ENCODE peak calls at places on chromosomes 12 and 14, in six cellular contexts. A, Y, F, U, C and E are unnamed samples.

GRCh38 chr12:2779281-2779680 is 15.5 kb upstream of the FKBP4 start:
- DNase-seq in U (no peak), C (no peak), A (no peak), Y (no peak), F (no peak), E (no peak)

GRCh38 chr14:71060274-71060673 is 153.0 kb downstream of the PCNX1 start:
- DNase-seq in U (no peak), F (no peak), C (no peak), Y (no peak), A (no peak), E (no peak)

GRCh38 chr12:6218526-6218925 is 18.3 kb downstream of the CD9 start:
- DNase-seq in Y (no peak), U (no peak), A (no peak), C (no peak), F (no peak), E (no peak)

GRCh38 chr14:64640839-64641238 is 63.4 kb upstream of the PLEKHG3 start:
- DNase-seq in U (no peak), A (no peak), F (no peak), C (no peak), Y (no peak), E (no peak)

GRCh38 chr14:97499790-97500481 is 702.8 kb downstream of the VRK1 start:
- DNase-seq in Y (no peak), F (no peak), U (no peak), C (no peak), A (no peak), E (no peak)

GRCh38 chr12:53160673-53161072 is 19.8 kb upstream of the ZNF740 start:
- DNase-seq in A (no peak), C (no peak), F (no peak), Y (no peak), U (no peak), E (no peak)

GRCh38 chr12:113174461-113175384 is 10.6 kb downstream of the DDX54 start:
- DNase-seq in A (peak), C (peak), Y (peak), F (peak), U (peak), E (peak)

GRCh38 chr14:19993438-19993837 is 8.5 kb upstream of the OR4Q2 start:
- DNase-seq in A (no peak), F (no peak), U (no peak), C (no peak), Y (no peak), E (no peak)

GRCh38 chr12:113413488-113413939 is 8.7 kb upstream of the SDSL start:
- DNase-seq in C (no peak), A (no peak), U (peak), Y (no peak), F (no peak), E (no peak)

GRCh38 chr12:90978117-90978770 is 23.3 kb upstream of the CCER1 start:
- DNase-seq in C (no peak), F (no peak), A (no peak), Y (peak), U (peak), E (peak)

GRCh38 chr12:7832059-7832696 is 40.5 kb downstream of the SLC2A14 start:
- DNase-seq in C (no peak), A (no peak), U (peak), Y (peak), F (no peak), E (peak)

GRCh38 chr12:71810905-71811304 is 28.7 kb upstream of the TBC1D15 start:
- DNase-seq in U (no peak), C (no peak), A (no peak), Y (no peak), F (no peak), E (no peak)

GRCh38 chr12:12887471-12887870 is 3.9 kb upstream of the GPRC5A start:
- DNase-seq in A (no peak), Y (no peak), C (no peak), U (no peak), F (no peak), E (no peak)

GRCh38 chr14:103198429-103199140 is 75.3 kb downstream of the TNFAIP2 start:
- DNase-seq in Y (no peak), F (no peak), A (no peak), C (no peak), U (peak), E (no peak)

GRCh38 chr12:49296836-49297694 is 2.1 kb downstream of the PRPH start:
- DNase-seq in C (no peak), Y (peak), A (no peak), U (no peak), F (peak), E (no peak)

GRCh38 chr14:93878871-93879270 is 48.3 kb upstream of the FAM181A start:
- DNase-seq in F (no peak), C (no peak), Y (no peak), A (no peak), U (no peak), E (no peak)

GRCh38 chr12:34402899-34403705 is 380.8 kb downstream of the ALG10 start:
- DNase-seq in A (peak), U (no peak), Y (no peak), F (no peak), C (no peak), E (no peak)

GRCh38 chr14:68819260-68819691 is 26.4 kb upstream of the ZFP36L1 start:
- DNase-seq in Y (peak), A (peak), F (no peak), U (peak), C (no peak), E (no peak)

GRCh38 chr12:120544691-120545090 is 10.5 kb downstream of the RNF10 start:
- DNase-seq in F (no peak), A (no peak), U (no peak), C (no peak), Y (no peak), E (no peak)

GRCh38 chr14:64549805-64550538 is at the start of gene PPP1R36:
- DNase-seq in A (peak), U (peak), Y (no peak), C (no peak), F (no peak), E (no peak)